ENCODE peak calls at places on chromosomes 13 and 19, in six cellular contexts. X is mesothelial cell of epicardium; C is right lobe of liver; Q is heart left ventricle; P is CD4-positive, alpha-beta T cell; V is D341Med. F is an unnamed sample.
A peak's percentile ranks its signal among the peaks of the same experiment; 100 is the strongest.

GRCh38 chr13:25067054-25067453 is 28.9 kb upstream of the PABPC3 start:
- DNase-seq in X (no peak), C (no peak), Q (no peak), P (no peak), V (no peak), F (no peak)

GRCh38 chr19:31980851-31981250 is 364.6 kb upstream of the ZNF507 start:
- DNase-seq in X (no peak), C (no peak), Q (no peak), P (no peak), V (no peak), F (no peak)

GRCh38 chr19:33686246-33686645 is 64.5 kb downstream of the CHST8 start:
- DNase-seq in X (no peak), C (peak; percentile 25), Q (no peak), P (no peak), V (no peak), F (no peak)

GRCh38 chr13:71067164-71067815 is 799.7 kb downstream of the DACH1 start:
- DNase-seq in X (no peak), C (no peak), Q (no peak), P (no peak), V (no peak), F (no peak)

GRCh38 chr19:33530261-33530660 is 8.7 kb upstream of the PEPD start:
- DNase-seq in X (no peak), C (no peak), Q (no peak), P (no peak), V (no peak), F (no peak)

GRCh38 chr13:97798836-97799235 is 154.6 kb upstream of the IPO5 start:
- DNase-seq in X (no peak), C (no peak), Q (no peak), P (no peak), V (no peak), F (no peak)

GRCh38 chr13:20303636-20304035 is 71.5 kb upstream of the GJB6 start:
- DNase-seq in X (no peak), C (no peak), Q (no peak), P (no peak), V (no peak), F (no peak)

GRCh38 chr13:100363874-100364273 is 224.7 kb downstream of the GGACT start:
- DNase-seq in X (no peak), C (no peak), Q (no peak), P (no peak), V (no peak), F (no peak)

GRCh38 chr13:98900442-98900841 is 77.4 kb downstream of the DOCK9 start:
- DNase-seq in X (no peak), C (no peak), Q (no peak), P (no peak), V (no peak), F (no peak)

GRCh38 chr19:518292-519231 is 11.3 kb downstream of the TPGS1 start:
- DNase-seq in X (peak; percentile 81), C (no peak), Q (peak; percentile 25), P (peak; percentile 65), V (no peak), F (no peak)

GRCh38 chr13:98581971-98582702 is 5.2 kb upstream of the STK24 start:
- DNase-seq in X (no peak), C (no peak), Q (no peak), P (no peak), V (no peak), F (no peak)

GRCh38 chr13:21149568-21149967 is 26.8 kb downstream of the SKA3 start:
- DNase-seq in X (no peak), C (no peak), Q (no peak), P (no peak), V (no peak), F (no peak)

GRCh38 chr19:3184847-3185481 is 766 bp upstream of the NCLN start:
- DNase-seq in X (no peak), C (peak; percentile 80), Q (peak; percentile 88), P (peak; percentile 52), V (peak; percentile 79), F (no peak)

GRCh38 chr19:7636691-7637373 is at the start of gene STXBP2:
- DNase-seq in X (peak; percentile 85), C (peak; percentile 90), Q (peak; percentile 54), P (peak; percentile 95), V (peak; percentile 81), F (peak; percentile 99)

GRCh38 chr13:66665991-66666390 is 564.1 kb downstream of the PCDH9 start:
- DNase-seq in X (no peak), C (no peak), Q (no peak), P (no peak), V (no peak), F (no peak)

GRCh38 chr13:33927315-33927714 is 109.4 kb downstream of the RFC3 start:
- DNase-seq in X (no peak), C (no peak), Q (no peak), P (no peak), V (no peak), F (no peak)

GRCh38 chr13:107835339-107836018 is 379.9 kb downstream of the LIG4 start:
- DNase-seq in X (no peak), C (no peak), Q (no peak), P (no peak), V (no peak), F (no peak)

GRCh38 chr13:75787249-75787940 is 151.3 kb downstream of the LMO7 start:
- DNase-seq in X (no peak), C (no peak), Q (no peak), P (no peak), V (no peak), F (no peak)

GRCh38 chr13:25203256-25203794 is 31.2 kb upstream of the AMER2 start:
- DNase-seq in X (no peak), C (no peak), Q (no peak), P (no peak), V (no peak), F (no peak)